ENCODE peak calls at places on chromosomes 12 and 14, in ten cellular contexts. Q is DND-41, Z is mammary epithelial cell, S is PC-3, K is neuronal stem cell, U is HCT116, B is adipocyte, L is Karpas-422, P is IMR-90, W is astrocyte. H is an unnamed sample.

GRCh38 chr12:108273217-108273616 is 65.9 kb downstream of the CMKLR1 start:
- DNase-seq in Q (no peak), Z (no peak), S (no peak), K (no peak), U (no peak), B (no peak), L (no peak), P (no peak), W (no peak), H (no peak)

GRCh38 chr12:11650697-11651281 is 1.3 kb downstream of the ETV6 start:
- DNase-seq in Q (peak; percentile 38), Z (peak; percentile 60), S (peak; percentile 38), K (peak; percentile 18), U (no peak), B (peak; percentile 63), L (no peak), P (peak; percentile 37), W (no peak), H (no peak)

GRCh38 chr12:53791735-53792326 is 40.1 kb upstream of the CISTR start:
- DNase-seq in Q (peak; percentile 21), Z (peak; percentile 26), S (peak; percentile 37), K (no peak), U (peak; percentile 38), B (peak; percentile 16), L (peak; percentile 77), P (no peak), W (no peak), H (no peak)

GRCh38 chr14:104994988-104995387 is 9.4 kb downstream of the CLBA1 start:
- DNase-seq in Q (no peak), Z (no peak), S (no peak), K (no peak), U (no peak), B (no peak), L (no peak), P (no peak), W (no peak), H (no peak)

GRCh38 chr12:77120156-77120555 is 54.8 kb upstream of the E2F7 start:
- DNase-seq in Q (no peak), Z (peak; percentile 77), S (peak; percentile 92), K (no peak), U (peak; percentile 24), B (peak; percentile 23), L (no peak), P (peak; percentile 79), W (peak; percentile 47), H (no peak)

GRCh38 chr14:77012193-77012592 is 16.3 kb downstream of the IRF2BPL start:
- DNase-seq in Q (no peak), Z (no peak), S (no peak), K (no peak), U (no peak), B (no peak), L (no peak), P (no peak), W (no peak), H (no peak)

GRCh38 chr12:25830456-25830855 is 128.0 kb upstream of the RASSF8 start:
- DNase-seq in Q (no peak), Z (no peak), S (no peak), K (no peak), U (no peak), B (peak; percentile 73), L (no peak), P (no peak), W (no peak), H (no peak)

GRCh38 chr14:34498684-34499412 is 36.8 kb upstream of the SPTSSA start:
- DNase-seq in Q (peak; percentile 10), Z (peak; percentile 43), S (peak; percentile 82), K (no peak), U (peak; percentile 40), B (no peak), L (peak; percentile 77), P (peak; percentile 22), W (peak; percentile 18), H (no peak)

GRCh38 chr12:46825526-46826414 is at the start of gene SLC38A4:
- DNase-seq in Q (no peak), Z (no peak), S (no peak), K (peak; percentile 57), U (no peak), B (peak; percentile 73), L (no peak), P (peak; percentile 32), W (peak; percentile 29), H (no peak)

GRCh38 chr12:46830731-46831334 is 5.0 kb upstream of the SLC38A4 start:
- DNase-seq in Q (no peak), Z (peak; percentile 33), S (no peak), K (peak; percentile 5), U (no peak), B (peak; percentile 41), L (no peak), P (no peak), W (no peak), H (no peak)

GRCh38 chr12:46835785-46836184 is 10.0 kb upstream of the SLC38A4 start:
- DNase-seq in Q (no peak), Z (no peak), S (no peak), K (no peak), U (no peak), B (no peak), L (no peak), P (no peak), W (no peak), H (no peak)

GRCh38 chr12:46832084-46832704 is 6.4 kb upstream of the SLC38A4 start:
- DNase-seq in Q (no peak), Z (no peak), S (no peak), K (peak; percentile 21), U (no peak), B (no peak), L (no peak), P (no peak), W (no peak), H (no peak)

DNA sequence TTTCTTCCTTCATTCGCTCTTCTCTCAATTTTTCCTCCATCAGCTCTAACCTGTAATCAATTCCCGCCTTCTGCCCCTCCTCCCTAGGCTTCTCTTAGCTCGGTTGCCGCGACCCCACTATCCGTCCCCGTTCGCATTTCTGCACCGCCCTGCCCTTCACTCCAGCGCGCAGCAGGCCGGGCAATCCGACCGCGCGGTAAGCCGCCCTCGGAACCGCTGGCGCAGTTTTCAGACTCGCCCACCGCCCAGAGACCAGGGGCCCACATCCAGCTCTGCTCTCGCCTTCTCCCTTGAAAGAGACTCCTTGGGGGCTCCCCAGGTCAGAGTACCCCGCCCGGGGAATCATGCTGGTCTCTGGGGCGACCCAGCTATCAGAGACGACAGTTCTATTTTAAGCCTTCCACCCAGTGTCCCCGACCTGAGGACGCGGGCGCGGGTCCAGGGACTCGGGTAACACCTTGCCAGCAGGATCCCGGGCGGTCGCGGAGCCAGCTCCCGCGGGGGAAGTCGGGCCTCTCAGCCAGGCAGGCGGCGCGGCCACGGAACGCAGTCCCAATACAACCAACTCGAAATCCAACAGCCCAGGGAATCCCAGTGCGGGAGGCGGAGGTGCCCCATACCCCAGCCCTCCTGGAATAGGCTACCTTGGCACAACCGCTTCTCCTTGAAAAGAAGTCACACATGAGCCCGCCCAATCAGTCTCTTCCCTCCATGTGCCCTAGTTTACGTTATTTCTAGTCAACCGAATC is 5.7 kb upstream of the SLC38A4 start:
- DNase-seq in Q (no peak), Z (no peak), S (no peak), K (peak; percentile 24), U (no peak), B (peak; percentile 44), L (no peak), P (no peak), W (no peak), H (no peak)
- H3K9ac ChIP-seq in Q (no peak overlapping the region), Z (no peak overlapping the region), S (no peak overlapping the region), K (peak overlapping the region; percentile 51), U (no peak overlapping the region), B (peak overlapping the region; percentile 70), L (no peak overlapping the region), P (no peak overlapping the region), W (no peak overlapping the region), H (peak overlapping the region; percentile 65)

GRCh38 chr12:111664510-111664909 is 21.2 kb downstream of the BRAP start:
- DNase-seq in Q (no peak), Z (no peak), S (no peak), K (no peak), U (no peak), B (no peak), L (peak; percentile 34), P (no peak), W (no peak), H (no peak)
- H3K4me3 ChIP-seq in Q (no peak overlapping the region), Z (no peak overlapping the region), S (no peak overlapping the region), K (no peak overlapping the region), U (no peak overlapping the region), B (no peak overlapping the region), L (no peak overlapping the region), P (no peak overlapping the region), W (no peak overlapping the region), H (no peak overlapping the region)

DNA sequence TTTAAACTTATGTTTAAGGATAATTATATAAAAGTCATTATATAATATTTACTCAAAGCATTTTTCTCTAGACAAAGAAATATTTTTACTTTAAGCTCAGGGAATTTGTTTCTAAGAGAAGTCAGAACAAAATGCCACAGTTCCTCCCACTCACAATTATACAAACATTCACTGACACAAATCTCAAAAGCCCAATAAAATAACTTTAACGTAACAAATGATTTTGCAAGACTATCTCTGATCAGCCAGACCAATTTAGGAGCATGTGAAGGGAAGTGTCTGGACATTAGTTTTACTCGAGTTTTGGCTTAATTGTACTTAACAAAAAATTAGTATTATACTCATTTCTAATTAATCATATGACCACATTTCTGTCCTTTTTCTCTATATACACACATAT is 41.2 kb downstream of the COCH start:
- DNase-seq in Q (no peak), Z (no peak), S (no peak), K (no peak), U (no peak), B (peak; percentile 59), L (no peak), P (no peak), W (no peak), H (no peak)
- H3K9ac ChIP-seq in Q (no peak overlapping the region), Z (no peak overlapping the region), S (no peak overlapping the region), K (no peak overlapping the region), U (no peak overlapping the region), B (peak overlapping the region; percentile 25), L (no peak overlapping the region), P (no peak overlapping the region), W (no peak overlapping the region), H (no peak overlapping the region)

DNA sequence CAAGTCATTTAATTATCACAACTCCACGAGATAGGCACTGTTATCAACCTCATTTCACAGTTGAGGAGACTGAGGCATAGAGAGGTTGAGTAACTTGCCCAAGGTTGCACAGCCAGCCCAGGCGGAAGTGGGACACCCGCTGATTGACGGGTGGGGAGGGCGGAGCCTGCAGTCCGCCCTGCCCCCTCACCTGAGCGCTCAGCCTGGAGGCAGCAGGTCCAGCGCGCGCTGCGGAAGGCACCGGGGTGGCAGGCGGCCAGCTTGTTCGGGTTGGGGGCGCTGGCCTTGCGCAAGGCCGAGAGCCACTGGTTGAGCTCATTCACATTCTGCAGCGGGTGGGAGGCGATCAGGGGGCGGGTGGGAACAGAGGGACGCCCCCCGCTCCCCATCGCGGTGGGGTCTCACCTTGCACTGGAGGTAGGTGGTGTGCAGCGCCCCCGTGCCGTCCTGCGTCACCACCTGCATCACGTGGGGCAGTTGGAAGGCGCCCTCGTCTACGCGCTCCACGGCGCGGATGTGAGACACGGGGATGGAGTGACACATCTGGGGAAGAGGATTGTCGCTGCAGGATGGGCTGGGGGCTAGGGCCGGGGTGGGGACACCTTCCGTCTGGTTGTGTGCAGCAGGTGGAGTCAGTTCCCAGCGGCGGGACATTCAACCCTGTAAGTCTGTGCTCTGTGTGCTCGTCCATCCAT is 31.7 kb downstream of the RASAL1 start:
- DNase-seq in Q (no peak), Z (peak; percentile 27), S (peak; percentile 47), K (no peak), U (no peak), B (no peak), L (peak; percentile 90), P (no peak), W (no peak), H (peak; percentile 63)
- H3K4me3 ChIP-seq in Q (no peak overlapping the region), Z (no peak overlapping the region), S (peak overlapping the region; percentile 52), K (peak overlapping the region; percentile 73), U (no peak overlapping the region), B (no peak overlapping the region), L (peak overlapping the region; percentile 50), P (no peak overlapping the region), W (no peak overlapping the region), H (peak overlapping the region; percentile 31)

GRCh38 chr12:130870442-130871285 is 1.2 kb upstream of the RAN start:
- DNase-seq in Q (peak; percentile 83), Z (peak; percentile 80), S (peak; percentile 61), K (peak; percentile 33), U (peak; percentile 83), B (peak; percentile 81), L (peak; percentile 94), P (peak; percentile 83), W (peak; percentile 92), H (peak; percentile 71)
- H3K9ac ChIP-seq in Q (peak overlapping the region; percentile 98), Z (no peak overlapping the region), S (peak overlapping the region; percentile 68), K (no peak overlapping the region), U (peak overlapping the region; percentile 93), B (peak overlapping the region; percentile 93), L (peak overlapping the region; percentile 99), P (peak overlapping the region; percentile 81), W (peak overlapping the region; percentile 89), H (peak overlapping the region; percentile 93)

H was measured in NT2/D1.